ENCODE peak calls at places on chromosome X, in eight cellular contexts. U is GM12878, I is A549, F is ovary, K is suprapubic skin, L is sigmoid colon, D is tibial nerve, A is stomach. N is an unnamed sample. For H3K4me1, the result is how much of the 10 kb centered on the place peaks cover.

GRCh38 chrX:133640161-133641015 is 225.1 kb upstream of the GPC4 start:
- DNase-seq in U (no peak), I (no peak), F (no peak), K (no peak), L (no peak), D (no peak), A (no peak), N (no peak)

GRCh38 chrX:49877397-49878101 is 1.7 kb upstream of the USP27X start:
- DNase-seq in U (no peak), I (no peak), F (no peak), K (no peak), L (no peak), D (no peak), A (peak), N (peak)

GRCh38 chrX:118541482-118541881 is 45.9 kb downstream of the DOCK11 start:
- DNase-seq in U (no peak), I (no peak), F (no peak), K (no peak), L (no peak), D (no peak), A (no peak), N (no peak)

GRCh38 chrX:47460561-47460960 is 22.5 kb downstream of the ZNF41 start:
- DNase-seq in U (no peak), I (no peak), F (no peak), K (no peak), L (no peak), D (no peak), A (no peak), N (no peak)

GRCh38 chrX:101749436-101749835 is 89.8 kb upstream of the ARMCX2 start:
- DNase-seq in U (no peak), I (no peak), F (no peak), K (no peak), L (no peak), D (no peak), A (no peak), N (no peak)

GRCh38 chrX:40169193-40170086 is 71.7 kb upstream of the BCOR start:
- DNase-seq in U (no peak), I (peak), F (peak), K (peak), L (peak), D (no peak), A (peak), N (peak)

GRCh38 chrX:50579955-50580354 is 109.3 kb upstream of the DGKK start:
- DNase-seq in U (peak), I (peak), F (no peak), K (no peak), L (no peak), D (no peak), A (peak), N (no peak)

GRCh38 chrX:69229436-69229835 is 64.2 kb upstream of the PJA1 start:
- DNase-seq in U (no peak), I (no peak), F (no peak), K (no peak), L (no peak), D (no peak), A (no peak), N (no peak)

GRCh38 chrX:47613082-47613481 is 6.6 kb downstream of the SYN1 start:
- DNase-seq in U (no peak), I (no peak), F (no peak), K (peak), L (no peak), D (no peak), A (no peak), N (no peak)

GRCh38 chrX:17559728-17560379 is 177.4 kb upstream of the SCML1 start:
- DNase-seq in U (no peak), I (peak), F (no peak), K (no peak), L (no peak), D (no peak), A (peak), N (peak)

GRCh38 chrX:51456246-51456645 is 40.1 kb downstream of the NUDT11 start:
- DNase-seq in U (no peak), I (no peak), F (no peak), K (no peak), L (no peak), D (no peak), A (no peak), N (no peak)

GRCh38 chrX:27863813-27864212 is 56.0 kb downstream of the MAGEB10 start:
- DNase-seq in U (no peak), I (no peak), F (no peak), K (no peak), L (no peak), D (no peak), A (no peak), N (peak)

GRCh38 chrX:54994668-54995452 is 872 bp upstream of the PFKFB1 start:
- DNase-seq in U (no peak), I (no peak), F (no peak), K (no peak), L (no peak), D (no peak), A (no peak), N (no peak)

DNA sequence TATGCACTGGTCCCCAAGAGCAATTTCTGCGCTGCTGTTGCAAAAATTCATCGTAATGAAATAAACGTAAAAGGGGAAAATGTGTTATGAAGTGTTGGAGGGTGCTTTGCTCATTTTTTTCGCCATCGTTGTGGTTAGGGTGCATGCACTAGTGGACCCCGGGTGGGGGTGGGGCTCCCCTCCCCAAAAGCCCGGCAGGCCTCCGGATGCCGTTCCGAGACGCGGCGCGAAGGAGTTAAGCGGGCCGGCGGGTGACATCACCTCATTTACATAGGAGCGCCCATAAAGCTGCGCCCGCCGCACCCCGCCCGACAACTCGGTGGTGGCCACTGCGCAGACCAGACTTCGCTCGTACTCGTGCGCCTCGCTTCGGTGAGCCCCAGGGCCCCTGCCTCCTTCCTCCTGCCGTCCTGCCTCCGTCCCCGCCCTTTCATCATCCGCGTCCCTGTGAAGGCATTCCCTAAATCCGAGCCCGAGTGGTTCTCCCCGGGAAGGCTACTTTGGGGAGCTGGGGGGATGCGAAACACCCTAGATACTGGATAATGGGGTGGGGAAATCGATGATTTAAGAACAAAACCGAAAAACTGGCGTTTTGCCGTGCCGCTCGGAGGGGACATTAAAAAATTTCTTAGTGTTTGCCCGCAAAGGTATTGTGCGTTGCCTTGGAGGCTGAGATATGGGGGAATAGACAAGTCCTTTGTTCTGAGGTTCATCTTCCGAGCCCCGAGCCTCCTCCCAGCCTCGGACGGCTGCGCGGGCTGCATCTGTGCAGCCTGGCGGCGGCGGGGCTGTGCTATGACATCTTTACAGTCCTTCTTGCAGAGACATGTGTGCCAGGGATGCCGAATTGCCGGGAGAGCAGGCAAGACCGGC is at the start of gene TMSB4X:
- DNase-seq in U (no peak), I (peak), F (peak), K (peak), L (peak), D (peak), A (peak), N (peak)
- H3K4me1 ChIP-seq in U (under half), I (under half), F (under half), K (under half), L (under half), D (under half), A (under half), N (under half)

DNA sequence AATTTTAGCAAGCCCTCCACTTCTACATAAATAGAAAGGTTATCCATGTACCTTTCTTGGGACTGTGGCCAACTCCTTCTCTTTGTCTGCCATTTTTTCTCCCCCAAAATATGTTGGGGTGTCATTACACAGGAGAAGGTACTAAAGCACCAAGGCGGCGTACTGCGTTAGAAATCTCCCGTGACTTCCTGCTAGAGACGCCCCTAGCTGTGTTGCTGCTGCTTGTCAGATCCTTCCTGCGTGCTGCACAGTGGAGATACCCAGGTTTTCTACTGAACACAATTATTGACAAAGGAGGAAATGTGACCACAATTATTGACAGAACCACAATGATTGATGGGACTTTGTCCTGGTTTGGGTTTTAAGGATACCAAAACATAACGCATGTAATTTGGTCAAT is 97.7 kb downstream of the EFHC2 start:
- DNase-seq in U (no peak), I (no peak), F (no peak), K (no peak), L (no peak), D (no peak), A (no peak), N (no peak)
- TF ChIP-seq EP300 in U (no peak), I (no peak), F (no peak), K (no peak), L (no peak), D (no peak), A (no peak), N (no peak)

GRCh38 chrX:129772796-129773431 is 6.8 kb upstream of the SASH3 start:
- DNase-seq in U (peak), I (no peak), F (no peak), K (peak), L (peak), D (no peak), A (peak), N (peak)
- H3K4me1 ChIP-seq in U (half or more), I (under half), F (under half), K (under half), L (under half), D (under half), A (under half), N (under half)

DNA sequence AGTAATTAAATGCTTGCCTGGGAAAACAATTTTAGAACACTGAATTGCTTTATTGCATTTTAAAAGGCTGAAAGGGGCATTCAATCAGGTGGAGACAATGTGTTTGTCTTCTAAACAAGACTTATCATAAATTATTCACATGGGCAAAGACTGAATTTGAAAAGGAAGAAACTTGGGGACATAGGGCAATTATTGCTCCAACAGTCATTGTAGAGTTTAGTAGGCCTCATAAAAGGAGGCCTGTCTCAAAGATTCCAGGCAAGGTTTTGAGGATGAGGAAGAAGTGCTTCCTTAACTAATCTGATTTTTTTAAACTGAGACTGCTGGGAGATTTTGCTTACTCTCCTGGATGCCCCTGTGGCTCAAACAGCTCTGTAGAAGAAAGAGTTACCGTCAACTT is 174.4 kb upstream of the RPS6KA3 start:
- DNase-seq in U (no peak), I (no peak), F (no peak), K (no peak), L (no peak), D (no peak), A (no peak), N (no peak)
- TF ChIP-seq EP300 in U (no peak), I (no peak), F (no peak), K (no peak), L (no peak), D (no peak), A (no peak), N (no peak)

GRCh38 chrX:119757979-119758681 is at the start of gene SOWAHD:
- DNase-seq in U (no peak), I (no peak), F (peak), K (no peak), L (peak), D (no peak), A (peak), N (peak)

GRCh38 chrX:119757646-119757978 is 776 bp upstream of the SOWAHD start:
- DNase-seq in U (no peak), I (no peak), F (no peak), K (no peak), L (no peak), D (no peak), A (no peak), N (no peak)

GRCh38 chrX:119759333-119759766 is 962 bp downstream of the SOWAHD start:
- DNase-seq in U (no peak), I (no peak), F (no peak), K (no peak), L (no peak), D (no peak), A (no peak), N (no peak)

GRCh38 chrX:119760026-119760902 is 1.9 kb downstream of the SOWAHD start:
- DNase-seq in U (no peak), I (no peak), F (no peak), K (no peak), L (no peak), D (no peak), A (no peak), N (no peak)

GRCh38 chrX:119758682-119759332 is 419 bp downstream of the SOWAHD start:
- DNase-seq in U (no peak), I (no peak), F (peak), K (no peak), L (no peak), D (no peak), A (peak), N (peak)
- H3K4me1 ChIP-seq in U (under half), I (under half), F (under half), K (under half), L (under half), D (under half), A (under half), N (under half)

DNA sequence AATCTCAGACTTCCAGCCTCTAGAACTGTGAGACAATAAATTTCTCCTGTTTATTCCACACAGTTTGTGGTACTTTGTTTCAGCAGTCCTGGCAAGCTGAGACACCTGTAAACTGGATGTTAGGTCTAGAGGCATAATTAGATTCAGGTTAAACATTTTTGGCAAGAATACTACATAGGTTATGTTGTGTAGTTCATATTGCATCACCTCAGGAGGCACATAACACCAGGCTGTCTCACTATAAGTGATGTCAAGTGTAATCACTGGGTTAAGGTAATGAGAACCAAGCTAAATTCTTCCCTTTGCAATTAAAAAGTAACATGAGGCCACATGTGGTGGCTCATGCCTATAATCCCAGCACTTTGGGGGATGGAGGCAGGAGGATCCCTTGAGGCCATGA is 214.2 kb downstream of the ZNF674 start:
- DNase-seq in U (no peak), I (no peak), F (no peak), K (no peak), L (no peak), D (no peak), A (no peak), N (no peak)
- TF ChIP-seq EP300 in U (no peak), I (no peak), F (no peak), K (no peak), L (no peak), D (no peak), A (no peak), N (no peak)